ENCODE peak calls at places on chromosomes 2 and 18, in seven cellular contexts. One of them, this sample, is unnamed.

GRCh38 chr18:12307251-12307736 is 747 bp upstream of the TUBB6 start:
- DNase-seq in right lobe of liver: no peak
- DNase-seq in RWPE1: no peak
- DNase-seq in H9: no peak
- DNase-seq in esophagus squamous epithelium: no peak
- DNase-seq in mesothelial cell of epicardium: peak
- DNase-seq in fibroblast of mammary gland: peak
- DNase-seq in this sample: no peak

GRCh38 chr18:21105936-21106335 is 5.7 kb downstream of the ROCK1 start:
- DNase-seq in right lobe of liver: no peak
- DNase-seq in RWPE1: no peak
- DNase-seq in H9: no peak
- DNase-seq in esophagus squamous epithelium: no peak
- DNase-seq in mesothelial cell of epicardium: no peak
- DNase-seq in fibroblast of mammary gland: no peak
- DNase-seq in this sample: no peak

GRCh38 chr18:26383454-26384270 is 157.4 kb downstream of the TAF4B start:
- DNase-seq in right lobe of liver: no peak
- DNase-seq in RWPE1: peak
- DNase-seq in H9: no peak
- DNase-seq in esophagus squamous epithelium: no peak
- DNase-seq in mesothelial cell of epicardium: no peak
- DNase-seq in fibroblast of mammary gland: peak
- DNase-seq in this sample: no peak

GRCh38 chr18:3217930-3218647 is 1.7 kb downstream of the MYOM1 start:
- DNase-seq in right lobe of liver: no peak
- DNase-seq in RWPE1: peak
- DNase-seq in H9: no peak
- DNase-seq in esophagus squamous epithelium: no peak
- DNase-seq in mesothelial cell of epicardium: no peak
- DNase-seq in fibroblast of mammary gland: peak
- DNase-seq in this sample: no peak

GRCh38 chr2:173101687-173102086 is 26.0 kb downstream of the MAP3K20 start:
- DNase-seq in right lobe of liver: no peak
- DNase-seq in RWPE1: peak
- DNase-seq in H9: no peak
- DNase-seq in esophagus squamous epithelium: no peak
- DNase-seq in mesothelial cell of epicardium: no peak
- DNase-seq in fibroblast of mammary gland: peak
- DNase-seq in this sample: no peak

GRCh38 chr18:78610179-78610578 is 369.4 kb upstream of the SALL3 start:
- DNase-seq in right lobe of liver: no peak
- DNase-seq in RWPE1: no peak
- DNase-seq in H9: peak
- DNase-seq in esophagus squamous epithelium: no peak
- DNase-seq in mesothelial cell of epicardium: no peak
- DNase-seq in fibroblast of mammary gland: no peak
- DNase-seq in this sample: no peak

GRCh38 chr2:150212722-150213171 is 274.7 kb downstream of the RND3 start:
- DNase-seq in right lobe of liver: no peak
- DNase-seq in RWPE1: no peak
- DNase-seq in H9: no peak
- DNase-seq in esophagus squamous epithelium: no peak
- DNase-seq in mesothelial cell of epicardium: no peak
- DNase-seq in fibroblast of mammary gland: peak
- DNase-seq in this sample: no peak

GRCh38 chr2:197786010-197786877 is 1.1 kb upstream of the BOLL start:
- DNase-seq in right lobe of liver: no peak
- DNase-seq in RWPE1: no peak
- DNase-seq in H9: peak
- DNase-seq in esophagus squamous epithelium: no peak
- DNase-seq in mesothelial cell of epicardium: no peak
- DNase-seq in fibroblast of mammary gland: no peak
- DNase-seq in this sample: no peak

GRCh38 chr2:113174369-113174735 is 581 bp downstream of the PSD4 start:
- DNase-seq in right lobe of liver: no peak
- DNase-seq in RWPE1: no peak
- DNase-seq in H9: no peak
- DNase-seq in esophagus squamous epithelium: no peak
- DNase-seq in mesothelial cell of epicardium: no peak
- DNase-seq in fibroblast of mammary gland: no peak
- DNase-seq in this sample: no peak
- TF ChIP-seq CTCF in right lobe of liver: no peak
- TF ChIP-seq CTCF in RWPE1: no peak
- TF ChIP-seq CTCF in H9: no peak
- TF ChIP-seq CTCF in esophagus squamous epithelium: no peak
- TF ChIP-seq CTCF in mesothelial cell of epicardium: no peak
- TF ChIP-seq CTCF in fibroblast of mammary gland: no peak
- TF ChIP-seq CTCF in this sample: no peak

DNA sequence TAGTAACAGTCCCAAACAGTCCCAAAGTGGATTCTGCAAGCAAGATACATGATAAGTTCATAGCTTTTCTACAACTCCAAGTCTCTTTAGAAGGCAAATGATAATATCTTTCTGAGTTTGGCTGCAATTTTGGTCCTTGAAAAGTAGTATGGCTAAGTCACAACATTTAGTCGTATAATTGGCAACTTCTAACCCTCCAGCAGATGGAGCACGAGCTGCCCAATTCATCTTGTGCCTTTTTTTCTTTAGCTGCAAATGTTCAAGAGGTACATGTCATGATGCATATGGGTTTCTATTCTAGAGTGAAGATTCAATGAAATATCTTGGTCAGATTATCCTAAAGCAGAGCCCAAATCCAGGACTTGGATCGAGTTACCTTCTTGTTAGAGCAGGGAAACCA is 127.0 kb upstream of the KLHL14 start:
- DNase-seq in right lobe of liver: no peak
- DNase-seq in RWPE1: no peak
- DNase-seq in H9: no peak
- DNase-seq in esophagus squamous epithelium: no peak
- DNase-seq in mesothelial cell of epicardium: no peak
- DNase-seq in fibroblast of mammary gland: peak
- DNase-seq in this sample: no peak
- TF ChIP-seq CTCF in right lobe of liver: no peak
- TF ChIP-seq CTCF in RWPE1: no peak
- TF ChIP-seq CTCF in H9: no peak
- TF ChIP-seq CTCF in esophagus squamous epithelium: no peak
- TF ChIP-seq CTCF in mesothelial cell of epicardium: no peak
- TF ChIP-seq CTCF in fibroblast of mammary gland: peak
- TF ChIP-seq CTCF in this sample: no peak

GRCh38 chr2:101528501-101528900 is 53.6 kb upstream of the RFX8 start:
- DNase-seq in right lobe of liver: no peak
- DNase-seq in RWPE1: no peak
- DNase-seq in H9: no peak
- DNase-seq in esophagus squamous epithelium: no peak
- DNase-seq in mesothelial cell of epicardium: no peak
- DNase-seq in fibroblast of mammary gland: no peak
- DNase-seq in this sample: no peak
- TF ChIP-seq CTCF in right lobe of liver: no peak
- TF ChIP-seq CTCF in RWPE1: no peak
- TF ChIP-seq CTCF in H9: no peak
- TF ChIP-seq CTCF in esophagus squamous epithelium: no peak
- TF ChIP-seq CTCF in mesothelial cell of epicardium: no peak
- TF ChIP-seq CTCF in fibroblast of mammary gland: no peak
- TF ChIP-seq CTCF in this sample: no peak

DNA sequence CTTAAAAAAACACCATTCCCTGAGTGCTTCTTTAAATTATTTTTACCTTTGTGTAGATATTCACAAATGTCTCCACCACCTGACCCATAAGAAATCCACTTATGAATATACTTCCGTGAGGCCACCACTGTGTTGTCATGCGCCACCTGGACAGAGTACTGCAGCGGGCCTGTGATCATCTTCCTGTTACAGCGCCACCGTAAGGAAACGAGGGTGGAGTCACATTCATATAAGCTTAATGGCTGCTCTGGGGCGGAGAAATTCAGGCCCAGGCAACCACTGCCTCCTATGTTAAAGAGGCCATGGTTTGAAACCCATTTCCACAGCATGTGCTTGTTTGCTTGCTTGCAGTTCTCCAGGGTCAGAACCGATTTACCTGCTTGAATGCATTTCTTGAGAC is 17.7 kb downstream of the PLA2R1 start:
- DNase-seq in right lobe of liver: no peak
- DNase-seq in RWPE1: no peak
- DNase-seq in H9: peak
- DNase-seq in esophagus squamous epithelium: no peak
- DNase-seq in mesothelial cell of epicardium: no peak
- DNase-seq in fibroblast of mammary gland: no peak
- DNase-seq in this sample: no peak
- TF ChIP-seq CTCF in right lobe of liver: no peak
- TF ChIP-seq CTCF in RWPE1: no peak
- TF ChIP-seq CTCF in H9: peak
- TF ChIP-seq CTCF in esophagus squamous epithelium: no peak
- TF ChIP-seq CTCF in mesothelial cell of epicardium: no peak
- TF ChIP-seq CTCF in fibroblast of mammary gland: no peak
- TF ChIP-seq CTCF in this sample: no peak

GRCh38 chr2:29212009-29212408 is 96.8 kb downstream of the CLIP4 start:
- DNase-seq in right lobe of liver: no peak
- DNase-seq in RWPE1: no peak
- DNase-seq in H9: peak
- DNase-seq in esophagus squamous epithelium: no peak
- DNase-seq in mesothelial cell of epicardium: peak
- DNase-seq in fibroblast of mammary gland: peak
- DNase-seq in this sample: no peak
- TF ChIP-seq CTCF in right lobe of liver: no peak
- TF ChIP-seq CTCF in RWPE1: no peak
- TF ChIP-seq CTCF in H9: peak
- TF ChIP-seq CTCF in esophagus squamous epithelium: no peak
- TF ChIP-seq CTCF in mesothelial cell of epicardium: no peak
- TF ChIP-seq CTCF in fibroblast of mammary gland: no peak
- TF ChIP-seq CTCF in this sample: no peak

This sample was measured in omental fat pad.